ENCODE peak calls at places on chromosomes 3 and 15, in seven cellular contexts. S, U, H, K, F, Y and A are unnamed samples.

GRCh38 chr3:66822059-66823009 is 175.8 kb upstream of the KBTBD8 start:
- DNase-seq in K (peak), F (peak), Y (no peak), S (peak), U (peak), H (peak), A (peak)

GRCh38 chr3:159616234-159616825 is 372.3 kb upstream of the IL12A start:
- DNase-seq in H (peak), F (no peak), S (no peak), U (no peak), K (peak), Y (no peak), A (no peak)

GRCh38 chr15:58433597-58434333 is 2.0 kb downstream of the LIPC start:
- DNase-seq in K (peak), U (no peak), Y (no peak), S (no peak), H (no peak), F (no peak), A (no peak)

GRCh38 chr15:64686130-64686735 is 89.2 kb downstream of the RBPMS2 start:
- DNase-seq in Y (peak), S (no peak), K (peak), U (peak), H (peak), F (peak), A (no peak)

GRCh38 chr15:73021139-73021621 is 31.1 kb upstream of the NEO1 start:
- DNase-seq in F (no peak), K (no peak), H (no peak), Y (no peak), U (no peak), S (no peak), A (no peak)

GRCh38 chr3:185215873-185216586 is 37.8 kb downstream of the EHHADH start:
- DNase-seq in S (no peak), U (peak), F (peak), H (peak), Y (no peak), K (peak), A (no peak)

GRCh38 chr3:11335056-11335608 is 62.9 kb downstream of the ATG7 start:
- DNase-seq in H (peak), S (no peak), Y (no peak), K (peak), F (peak), U (peak), A (no peak)

GRCh38 chr3:11558002-11558401 is 85.7 kb downstream of the VGLL4 start:
- DNase-seq in U (no peak), Y (no peak), K (peak), H (peak), S (peak), F (no peak), A (peak)

GRCh38 chr3:195285403-195285802 is 14.4 kb upstream of the XXYLT1 start:
- DNase-seq in F (no peak), H (no peak), U (no peak), K (no peak), S (no peak), Y (no peak), A (no peak)